ENCODE peak calls at places on chromosomes 3 and 15, in four cellular contexts. One of them, this sample, is unnamed.

GRCh38 chr3:174958671-174959328 is 99.7 kb downstream of the NAALADL2 start:
- DNase-seq in HL-60: peak; percentile 45
- DNase-seq in RWPE1: no peak
- DNase-seq in GM23338: no peak
- DNase-seq in this sample: no peak

GRCh38 chr3:19485267-19485666 is 337.0 kb downstream of the KCNH8 start:
- DNase-seq in HL-60: no peak
- DNase-seq in RWPE1: no peak
- DNase-seq in GM23338: no peak
- DNase-seq in this sample: no peak

GRCh38 chr15:40845511-40846284 is 1.9 kb downstream of the SPINT1 start:
- DNase-seq in HL-60: no peak
- DNase-seq in RWPE1: peak; percentile 97
- DNase-seq in GM23338: peak; percentile 59
- DNase-seq in this sample: peak; percentile 80

GRCh38 chr3:53377794-53378193 is 30.5 kb upstream of the DCP1A start:
- DNase-seq in HL-60: no peak
- DNase-seq in RWPE1: no peak
- DNase-seq in GM23338: peak; percentile 12
- DNase-seq in this sample: no peak

GRCh38 chr3:3729261-3729660 is 70.0 kb upstream of the LRRN1 start:
- DNase-seq in HL-60: no peak
- DNase-seq in RWPE1: no peak
- DNase-seq in GM23338: no peak
- DNase-seq in this sample: no peak

GRCh38 chr3:8581806-8582436 is 62.7 kb downstream of the SSUH2 start:
- DNase-seq in HL-60: no peak
- DNase-seq in RWPE1: no peak
- DNase-seq in GM23338: no peak
- DNase-seq in this sample: no peak

GRCh38 chr3:154598166-154598565 is 168.2 kb upstream of the GPR149 start:
- DNase-seq in HL-60: no peak
- DNase-seq in RWPE1: no peak
- DNase-seq in GM23338: no peak
- DNase-seq in this sample: no peak

GRCh38 chr3:21435871-21436270 is 315.1 kb downstream of the ZNF385D start:
- DNase-seq in HL-60: no peak
- DNase-seq in RWPE1: peak; percentile 59
- DNase-seq in GM23338: no peak
- DNase-seq in this sample: no peak

GRCh38 chr3:81315051-81315450 is 446.4 kb downstream of the GBE1 start:
- DNase-seq in HL-60: no peak
- DNase-seq in RWPE1: no peak
- DNase-seq in GM23338: no peak
- DNase-seq in this sample: no peak

GRCh38 chr3:23644741-23645140 is 161.0 kb upstream of the UBE2E1 start:
- DNase-seq in HL-60: no peak
- DNase-seq in RWPE1: peak; percentile 49
- DNase-seq in GM23338: peak; percentile 58
- DNase-seq in this sample: no peak

GRCh38 chr3:16739416-16740091 is 134.3 kb upstream of the DAZL start:
- DNase-seq in HL-60: no peak
- DNase-seq in RWPE1: no peak
- DNase-seq in GM23338: no peak
- DNase-seq in this sample: no peak

GRCh38 chr3:16883057-16883725 is 1.6 kb upstream of the PLCL2 start:
- DNase-seq in HL-60: no peak
- DNase-seq in RWPE1: no peak
- DNase-seq in GM23338: peak; percentile 68
- DNase-seq in this sample: no peak

GRCh38 chr3:170511371-170511770 is 74.5 kb downstream of the SLC7A14 start:
- DNase-seq in HL-60: no peak
- DNase-seq in RWPE1: no peak
- DNase-seq in GM23338: no peak
- DNase-seq in this sample: no peak

GRCh38 chr3:96931491-96931890 is 117.1 kb downstream of the EPHA6 start:
- DNase-seq in HL-60: no peak
- DNase-seq in RWPE1: no peak
- DNase-seq in GM23338: no peak
- DNase-seq in this sample: no peak

GRCh38 chr3:160616721-160617120 is 51.4 kb upstream of the KPNA4 start:
- DNase-seq in HL-60: no peak
- DNase-seq in RWPE1: peak; percentile 24
- DNase-seq in GM23338: no peak
- DNase-seq in this sample: no peak

GRCh38 chr3:133854971-133855370 is 40.7 kb downstream of the RAB6B start:
- DNase-seq in HL-60: no peak
- DNase-seq in RWPE1: no peak
- DNase-seq in GM23338: peak; percentile 16
- DNase-seq in this sample: no peak

GRCh38 chr3:100069472-100069871 is 44.8 kb downstream of the FILIP1L start:
- DNase-seq in HL-60: peak; percentile 63
- DNase-seq in RWPE1: no peak
- DNase-seq in GM23338: no peak
- DNase-seq in this sample: no peak

GRCh38 chr3:174355505-174355904 is 503.6 kb upstream of the NAALADL2 start:
- DNase-seq in HL-60: peak; percentile 18
- DNase-seq in RWPE1: no peak
- DNase-seq in GM23338: peak; percentile 80
- DNase-seq in this sample: no peak

GRCh38 chr3:184914628-184915027 is 102.7 kb downstream of the VPS8 start:
- DNase-seq in HL-60: no peak
- DNase-seq in RWPE1: no peak
- DNase-seq in GM23338: no peak
- DNase-seq in this sample: no peak

GRCh38 chr3:85576091-85576690 is 617.4 kb downstream of the CADM2 start:
- DNase-seq in HL-60: peak; percentile 22
- DNase-seq in RWPE1: peak; percentile 32
- DNase-seq in GM23338: peak; percentile 84
- DNase-seq in this sample: peak; percentile 87

GRCh38 chr3:21729331-21729730 is 21.7 kb downstream of the ZNF385D start:
- DNase-seq in HL-60: no peak
- DNase-seq in RWPE1: no peak
- DNase-seq in GM23338: no peak
- DNase-seq in this sample: no peak

GRCh38 chr15:62394079-62394478 is 229.0 kb upstream of the C2CD4B start:
- DNase-seq in HL-60: no peak
- DNase-seq in RWPE1: no peak
- DNase-seq in GM23338: no peak
- DNase-seq in this sample: no peak

GRCh38 chr15:39471791-39472190 is 109.1 kb upstream of the THBS1 start:
- DNase-seq in HL-60: no peak
- DNase-seq in RWPE1: no peak
- DNase-seq in GM23338: no peak
- DNase-seq in this sample: no peak

GRCh38 chr15:39172380-39173281 is 408.2 kb upstream of the THBS1 start:
- DNase-seq in HL-60: no peak
- DNase-seq in RWPE1: no peak
- DNase-seq in GM23338: no peak
- DNase-seq in this sample: no peak

GRCh38 chr15:67574981-67575632 is 32.6 kb downstream of the MAP2K5 start:
- DNase-seq in HL-60: peak; percentile 57
- DNase-seq in RWPE1: no peak
- DNase-seq in GM23338: peak; percentile 17
- DNase-seq in this sample: no peak

GRCh38 chr3:59064728-59065127 is 14.9 kb upstream of the CFAP20DC start:
- DNase-seq in HL-60: no peak
- DNase-seq in RWPE1: no peak
- DNase-seq in GM23338: no peak
- DNase-seq in this sample: no peak

GRCh38 chr15:43249699-43250203 is 17.0 kb downstream of the TGM5 start:
- DNase-seq in HL-60: peak; percentile 97
- DNase-seq in RWPE1: no peak
- DNase-seq in GM23338: no peak
- DNase-seq in this sample: no peak

GRCh38 chr3:196323723-196324122 is 5.7 kb upstream of the DYNLT2B start:
- DNase-seq in HL-60: no peak
- DNase-seq in RWPE1: no peak
- DNase-seq in GM23338: peak; percentile 71
- DNase-seq in this sample: peak; percentile 83
- TF ChIP-seq CTCF in HL-60: no peak
- TF ChIP-seq CTCF in RWPE1: no peak
- TF ChIP-seq CTCF in GM23338: peak; percentile 50
- TF ChIP-seq CTCF in this sample: peak; percentile 69

DNA sequence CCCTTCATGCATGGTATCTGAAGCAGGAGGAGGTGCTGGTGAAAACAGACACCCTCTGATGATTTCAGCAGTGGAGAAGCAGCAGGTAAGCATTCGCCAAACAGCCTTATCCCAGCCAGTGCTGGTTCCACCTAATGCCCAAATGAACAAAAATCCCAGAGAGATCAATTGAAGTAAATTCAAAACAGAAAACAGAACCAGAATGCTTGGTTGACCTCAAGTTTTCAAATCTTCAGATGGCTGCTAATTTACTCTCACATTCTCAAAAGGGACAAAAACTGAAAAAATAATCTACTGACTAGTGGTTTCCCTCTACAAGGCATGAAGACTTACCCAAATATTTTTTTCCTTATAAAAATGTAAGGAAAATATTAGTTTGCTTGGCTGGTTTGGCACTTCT is 87.0 kb upstream of the MYO5C start:
- DNase-seq in HL-60: no peak
- DNase-seq in RWPE1: no peak
- DNase-seq in GM23338: no peak
- DNase-seq in this sample: no peak
- H3K27ac ChIP-seq in HL-60: no peak overlapping the region
- H3K27ac ChIP-seq in RWPE1: no peak overlapping the region
- H3K27ac ChIP-seq in GM23338: no peak overlapping the region
- H3K27ac ChIP-seq in this sample: no peak overlapping the region

DNA sequence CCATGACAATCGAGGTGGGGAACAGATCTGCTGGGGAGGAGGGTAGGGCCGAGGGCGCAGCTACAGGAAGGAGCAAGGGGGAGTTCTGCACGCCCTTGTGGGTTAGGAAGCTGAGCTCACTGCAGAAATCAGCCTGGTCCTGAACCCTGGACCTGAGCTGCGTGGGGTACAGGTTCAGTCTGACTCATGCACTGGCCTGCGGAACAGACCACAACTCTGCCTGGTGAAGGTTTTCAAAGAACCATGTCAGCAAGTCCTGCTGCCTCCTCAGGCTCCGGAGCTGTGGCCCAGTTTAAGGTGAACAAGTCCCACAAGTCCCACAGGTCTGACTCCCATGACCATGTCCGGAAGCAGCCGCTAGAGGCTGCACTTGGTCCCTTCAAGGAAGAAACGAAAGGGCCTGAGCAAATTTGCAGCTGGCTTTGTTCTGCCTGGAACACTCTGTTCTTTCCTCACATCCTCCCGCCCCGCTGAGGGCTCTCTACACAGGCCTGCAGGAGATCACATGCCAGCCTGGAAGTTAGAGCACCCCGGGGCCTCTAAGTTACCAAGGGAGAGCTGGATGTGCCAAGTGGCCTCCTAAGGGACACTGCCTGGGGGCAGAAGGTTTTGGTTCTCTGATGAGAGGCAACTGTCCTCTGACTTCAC is 49.3 kb upstream of the AKAP13 start:
- DNase-seq in HL-60: peak; percentile 86
- DNase-seq in RWPE1: peak; percentile 83
- DNase-seq in GM23338: peak; percentile 93
- DNase-seq in this sample: peak; percentile 96
- TF ChIP-seq CTCF in HL-60: peak; percentile 85
- TF ChIP-seq CTCF in RWPE1: peak; percentile 98
- TF ChIP-seq CTCF in GM23338: peak; percentile 90
- TF ChIP-seq CTCF in this sample: peak; percentile 91

GRCh38 chr15:73602992-73603391 is 30.2 kb downstream of the NPTN start:
- DNase-seq in HL-60: no peak
- DNase-seq in RWPE1: no peak
- DNase-seq in GM23338: no peak
- DNase-seq in this sample: no peak

GRCh38 chr15:73608475-73608874 is 24.7 kb downstream of the NPTN start:
- DNase-seq in HL-60: no peak
- DNase-seq in RWPE1: no peak
- DNase-seq in GM23338: no peak
- DNase-seq in this sample: no peak

GRCh38 chr15:73604477-73604876 is 28.7 kb downstream of the NPTN start:
- DNase-seq in HL-60: no peak
- DNase-seq in RWPE1: no peak
- DNase-seq in GM23338: no peak
- DNase-seq in this sample: no peak

GRCh38 chr15:73607405-73607804 is 25.8 kb downstream of the NPTN start:
- DNase-seq in HL-60: no peak
- DNase-seq in RWPE1: no peak
- DNase-seq in GM23338: no peak
- DNase-seq in this sample: no peak

DNA sequence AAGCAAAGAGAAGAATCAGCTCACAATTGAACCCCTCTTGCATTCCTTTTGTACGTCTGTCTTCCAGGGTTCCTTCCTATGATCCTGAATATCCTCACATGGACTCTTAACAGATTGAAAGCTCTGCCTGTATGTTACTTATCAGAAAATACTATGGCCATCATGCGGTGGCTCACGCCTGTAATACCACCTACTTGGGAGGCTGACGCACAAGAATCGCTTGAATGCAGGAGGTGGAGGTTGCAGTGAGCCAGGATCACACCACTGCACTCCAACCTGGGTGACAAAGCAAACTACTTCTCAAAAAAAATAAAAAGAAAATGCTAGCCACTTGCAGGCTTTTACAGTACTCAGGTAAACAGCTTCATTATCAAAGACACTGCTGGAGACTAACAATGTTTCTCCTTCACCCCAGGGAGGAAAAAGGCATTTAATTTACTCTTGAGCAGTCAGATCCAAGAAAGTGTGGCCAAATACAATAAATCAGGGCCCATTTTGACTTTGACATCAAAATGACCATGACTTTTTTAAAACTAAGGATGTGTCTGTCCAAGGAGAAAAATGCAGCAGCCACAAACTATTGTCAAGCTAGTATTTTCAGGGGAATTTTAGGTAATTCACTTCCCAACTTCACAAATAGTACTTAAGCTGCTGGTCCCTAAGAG is 27.3 kb downstream of the NPTN start:
- DNase-seq in HL-60: no peak
- DNase-seq in RWPE1: no peak
- DNase-seq in GM23338: peak; percentile 51
- DNase-seq in this sample: peak; percentile 67
- H3K27ac ChIP-seq in HL-60: no peak overlapping the region
- H3K27ac ChIP-seq in RWPE1: no peak overlapping the region
- H3K27ac ChIP-seq in GM23338: peak overlapping the region; percentile 24
- H3K27ac ChIP-seq in this sample: no peak overlapping the region

GRCh38 chr15:66394912-66395311 is 8.2 kb downstream of the MAP2K1 start:
- DNase-seq in HL-60: no peak
- DNase-seq in RWPE1: no peak
- DNase-seq in GM23338: no peak
- DNase-seq in this sample: no peak
- TF ChIP-seq CTCF in HL-60: no peak
- TF ChIP-seq CTCF in RWPE1: no peak
- TF ChIP-seq CTCF in GM23338: no peak
- TF ChIP-seq CTCF in this sample: peak; percentile 44

DNA sequence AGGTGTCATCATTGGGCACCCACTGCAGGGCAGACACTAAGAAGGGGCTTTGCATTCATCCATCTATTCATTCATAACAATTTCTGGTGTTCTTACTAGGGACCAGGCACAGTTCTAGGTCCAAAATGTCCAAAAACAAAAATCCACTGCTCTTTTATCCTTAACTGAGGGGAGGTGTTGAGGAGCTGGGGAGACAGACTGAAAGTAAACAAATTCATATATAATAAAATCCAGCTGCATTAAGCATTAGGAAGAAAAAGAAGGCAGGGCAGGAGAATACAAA is 1.1 kb downstream of the EIF4E3 start:
- DNase-seq in HL-60: no peak
- DNase-seq in RWPE1: no peak
- DNase-seq in GM23338: no peak
- DNase-seq in this sample: no peak
- H3K27ac ChIP-seq in HL-60: no peak overlapping the region
- H3K27ac ChIP-seq in RWPE1: no peak overlapping the region
- H3K27ac ChIP-seq in GM23338: no peak overlapping the region
- H3K27ac ChIP-seq in this sample: no peak overlapping the region